ENCODE peak calls at places on chromosomes 4 and X, in five cellular contexts. One of them, this sample, is unnamed.

GRCh38 chr4:99946346-99947189 is at the start of gene DNAJB14:
- DNase-seq in A549: no peak
- DNase-seq in SK-N-SH: peak
- DNase-seq in K562: peak
- DNase-seq in GM12878: no peak
- DNase-seq in this sample: peak

GRCh38 chrX:78029663-78030062 is 60.2 kb upstream of the PGAM4 start:
- DNase-seq in GM12878: no peak
- DNase-seq in K562: no peak
- DNase-seq in A549: peak
- DNase-seq in SK-N-SH: peak
- DNase-seq in this sample: peak

GRCh38 chr4:15149842-15150592 is 147.7 kb downstream of the CPEB2 start:
- DNase-seq in K562: peak
- DNase-seq in GM12878: peak
- DNase-seq in SK-N-SH: peak
- DNase-seq in A549: peak
- DNase-seq in this sample: peak

GRCh38 chrX:50152421-50152820 is 48.4 kb downstream of the AKAP4 start:
- DNase-seq in A549: no peak
- DNase-seq in GM12878: no peak
- DNase-seq in K562: no peak
- DNase-seq in SK-N-SH: no peak
- DNase-seq in this sample: no peak

GRCh38 chrX:112759512-112759911 is 79.8 kb upstream of the LHFPL1 start:
- DNase-seq in SK-N-SH: no peak
- DNase-seq in K562: no peak
- DNase-seq in A549: no peak
- DNase-seq in GM12878: no peak
- DNase-seq in this sample: no peak

GRCh38 chr4:8846864-8847263 is 24.8 kb downstream of the HMX1 start:
- DNase-seq in SK-N-SH: no peak
- DNase-seq in A549: no peak
- DNase-seq in GM12878: no peak
- DNase-seq in K562: no peak
- DNase-seq in this sample: no peak

GRCh38 chr4:150152764-150153163 is 74.5 kb downstream of the DCLK2 start:
- DNase-seq in A549: no peak
- DNase-seq in GM12878: no peak
- DNase-seq in SK-N-SH: no peak
- DNase-seq in K562: no peak
- DNase-seq in this sample: peak

GRCh38 chrX:69493766-69494165 is 10.4 kb upstream of the NALF2 start:
- DNase-seq in GM12878: no peak
- DNase-seq in K562: no peak
- DNase-seq in A549: no peak
- DNase-seq in SK-N-SH: no peak
- DNase-seq in this sample: no peak

GRCh38 chrX:9992724-9993123 is 25.6 kb downstream of the CLDN34 start:
- DNase-seq in A549: no peak
- DNase-seq in K562: no peak
- DNase-seq in GM12878: no peak
- DNase-seq in SK-N-SH: no peak
- DNase-seq in this sample: no peak

DNA sequence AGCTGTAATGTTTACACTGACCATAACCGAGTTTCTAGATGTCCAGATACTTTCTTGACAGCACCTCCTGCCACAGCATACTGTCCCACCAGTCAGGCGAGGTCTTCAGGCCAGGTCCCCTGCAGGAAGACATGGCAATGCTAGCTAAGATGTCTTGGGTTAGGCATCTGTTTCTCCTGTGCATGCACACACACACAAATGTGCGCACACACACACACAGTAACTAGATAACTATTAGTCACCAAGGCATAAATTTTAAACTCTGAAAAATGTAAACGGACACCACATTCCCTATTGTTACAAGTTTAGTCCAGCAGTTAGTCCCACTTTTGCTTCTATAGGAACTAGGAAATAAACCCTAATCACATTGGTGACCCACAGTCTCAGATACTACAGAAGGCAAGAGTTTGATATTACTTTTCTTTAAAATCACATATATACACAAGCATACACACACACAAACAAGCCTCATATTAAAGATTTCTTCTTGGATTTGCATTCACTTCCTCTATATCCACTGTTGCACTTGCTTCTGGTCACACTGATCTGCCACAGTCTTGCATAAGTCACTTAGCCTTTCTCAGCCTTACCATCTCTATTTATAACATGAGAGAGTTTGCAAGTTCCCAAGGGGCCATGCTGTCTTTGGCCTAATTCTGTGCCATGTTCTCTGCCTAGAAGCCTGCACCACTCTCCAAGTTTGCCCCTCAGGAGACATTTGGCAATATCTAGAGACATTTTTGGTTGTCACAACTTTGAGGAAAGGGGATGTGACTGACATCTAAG is 32.2 kb downstream of the IL21 start:
- DNase-seq in GM12878: no peak
- DNase-seq in K562: no peak
- DNase-seq in A549: no peak
- DNase-seq in SK-N-SH: no peak
- DNase-seq in this sample: peak
- TF ChIP-seq RAD21 in GM12878: no peak
- TF ChIP-seq RAD21 in K562: no peak
- TF ChIP-seq RAD21 in A549: no peak
- TF ChIP-seq RAD21 in SK-N-SH: no peak
- TF ChIP-seq RAD21 in this sample: no peak

DNA sequence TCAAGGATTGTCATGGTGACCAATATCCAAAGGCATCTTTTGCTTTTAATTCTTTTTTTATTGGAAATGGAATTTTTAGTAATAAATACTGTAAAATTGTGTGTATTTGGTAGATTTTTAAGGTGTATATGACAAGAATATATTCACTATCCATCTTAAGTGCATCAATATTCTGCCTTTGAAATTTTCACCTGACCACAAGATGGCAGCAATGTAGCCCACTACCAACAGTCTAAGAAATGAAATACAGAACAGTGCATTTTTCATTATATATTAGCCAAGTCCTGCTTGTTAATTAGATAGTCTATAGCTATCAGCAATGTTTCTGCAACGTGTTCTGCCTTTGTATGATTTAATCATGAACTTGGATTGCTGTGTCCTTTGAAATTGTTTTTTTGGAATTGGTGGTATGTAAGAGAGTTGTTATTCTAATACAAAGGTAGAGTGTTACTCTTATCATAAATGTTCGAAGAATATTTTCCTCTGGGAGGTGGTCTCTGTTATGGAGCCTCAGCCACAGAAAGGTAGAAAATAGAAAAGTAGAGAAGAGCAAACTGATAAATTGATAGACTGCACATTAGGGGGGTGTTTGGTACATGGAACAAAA is 38.2 kb downstream of the HPGDS start:
- DNase-seq in K562: no peak
- DNase-seq in SK-N-SH: peak
- DNase-seq in GM12878: no peak
- DNase-seq in A549: peak
- DNase-seq in this sample: peak
- TF ChIP-seq RAD21 in K562: peak
- TF ChIP-seq RAD21 in SK-N-SH: peak
- TF ChIP-seq RAD21 in GM12878: peak
- TF ChIP-seq RAD21 in A549: peak
- TF ChIP-seq RAD21 in this sample: peak

GRCh38 chr4:3301450-3302163 is 8.8 kb downstream of the RGS12 start:
- DNase-seq in A549: no peak
- DNase-seq in K562: no peak
- DNase-seq in SK-N-SH: no peak
- DNase-seq in GM12878: no peak
- DNase-seq in this sample: no peak
- TF ChIP-seq RAD21 in A549: no peak
- TF ChIP-seq RAD21 in K562: no peak
- TF ChIP-seq RAD21 in SK-N-SH: no peak
- TF ChIP-seq RAD21 in GM12878: no peak
- TF ChIP-seq RAD21 in this sample: no peak

DNA sequence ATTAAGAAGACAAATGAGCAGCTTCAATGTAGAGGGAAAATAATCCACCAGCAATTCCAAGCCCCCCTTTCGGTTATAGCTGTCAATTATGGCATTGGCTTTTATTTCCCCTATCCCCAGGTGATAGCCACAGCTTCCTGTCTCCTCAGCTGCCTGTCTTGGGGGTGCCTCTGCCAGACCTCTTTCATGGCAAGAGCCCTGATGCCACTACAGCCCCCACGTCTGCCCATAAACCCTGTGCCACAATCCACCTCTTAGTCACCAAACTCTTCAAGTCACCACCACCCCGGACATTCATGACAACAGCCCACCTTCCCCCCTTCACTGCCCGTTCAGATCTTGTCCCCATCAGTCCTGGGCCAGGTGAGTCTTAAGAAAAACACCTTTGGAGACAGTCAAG is 48.4 kb upstream of the CLNK start:
- DNase-seq in SK-N-SH: no peak
- DNase-seq in K562: no peak
- DNase-seq in A549: no peak
- DNase-seq in GM12878: no peak
- DNase-seq in this sample: no peak
- TF ChIP-seq RAD21 in SK-N-SH: no peak
- TF ChIP-seq RAD21 in K562: no peak
- TF ChIP-seq RAD21 in A549: no peak
- TF ChIP-seq RAD21 in GM12878: no peak
- TF ChIP-seq RAD21 in this sample: no peak

This sample was measured in IMR-90.